ENCODE peak calls at places on chromosomes 12 and 14, in four cellular contexts. A, R, X and B are unnamed samples.

GRCh38 chr12:106601031-106601430 is 18.2 kb downstream of the RFX4 start:
- DNase-seq in A (no peak), R (no peak), X (no peak), B (no peak)

GRCh38 chr12:26523708-26524150 is 309.3 kb downstream of the ITPR2 start:
- DNase-seq in A (peak; percentile 91), R (peak; percentile 93), X (peak; percentile 92), B (peak; percentile 98)

GRCh38 chr12:81086342-81086741 is 8.5 kb downstream of the ACSS3 start:
- DNase-seq in A (no peak), R (no peak), X (peak; percentile 28), B (no peak)

GRCh38 chr12:27060740-27061139 is 21.6 kb downstream of the C12orf71 start:
- DNase-seq in A (no peak), R (peak; percentile 21), X (no peak), B (peak; percentile 69)

GRCh38 chr12:6182279-6182898 is 17.8 kb upstream of the CD9 start:
- DNase-seq in A (peak; percentile 79), R (peak; percentile 68), X (peak; percentile 78), B (peak; percentile 84)

GRCh38 chr14:38357557-38357956 is 101.7 kb upstream of the CLEC14A start:
- DNase-seq in A (no peak), R (peak; percentile 92), X (no peak), B (peak; percentile 91)

GRCh38 chr12:108306014-108306501 is 33.1 kb downstream of the CMKLR1 start:
- DNase-seq in A (no peak), R (peak; percentile 15), X (peak; percentile 35), B (no peak)

GRCh38 chr14:91273273-91273884 is 28.9 kb upstream of the GPR68 start:
- DNase-seq in A (no peak), R (no peak), X (no peak), B (no peak)

GRCh38 chr12:70719672-70720420 is 82.6 kb upstream of the PTPRB start:
- DNase-seq in A (peak; percentile 34), R (peak; percentile 36), X (peak; percentile 71), B (peak; percentile 65)

GRCh38 chr12:18468521-18469075 is 207.3 kb downstream of the PIK3C2G start:
- DNase-seq in A (no peak), R (peak; percentile 76), X (no peak), B (no peak)

GRCh38 chr14:23110579-23111375 is 6.0 kb upstream of the CIROP start:
- DNase-seq in A (no peak), R (no peak), X (no peak), B (no peak)

GRCh38 chr14:31030406-31030805 is 4.2 kb upstream of the STRN3 start:
- DNase-seq in A (no peak), R (no peak), X (no peak), B (no peak)

GRCh38 chr14:31026395-31027096 is 367 bp upstream of the STRN3 start:
- DNase-seq in A (peak; percentile 97), R (peak; percentile 97), X (peak; percentile 98), B (peak; percentile 97)

GRCh38 chr14:31026076-31026394 is at the start of gene STRN3:
- DNase-seq in A (no peak), R (no peak), X (no peak), B (no peak)

GRCh38 chr14:31027847-31028246 is 1.7 kb upstream of the STRN3 start:
- DNase-seq in A (no peak), R (no peak), X (no peak), B (no peak)

GRCh38 chr14:31029016-31029970 is 3.1 kb upstream of the STRN3 start:
- DNase-seq in A (no peak), R (no peak), X (no peak), B (no peak)
- H3K4me1 ChIP-seq in A (peaks cover 11% of the 10 kb centered on the region), R (no peaks in the 10 kb centered on the region), X (peaks cover 6% of the 10 kb centered on the region), B (peaks cover 2% of the 10 kb centered on the region)

GRCh38 chr12:122244565-122245371 is 18.9 kb upstream of the DIABLO start:
- DNase-seq in A (no peak), R (no peak), X (no peak), B (no peak)
- H3K36me3 ChIP-seq in A (peaks cover 84% of the 10 kb centered on the region), R (peaks cover 14% of the 10 kb centered on the region), X (no peaks in the 10 kb centered on the region), B (peaks cover 14% of the 10 kb centered on the region)

GRCh38 chr14:99589651-99590530 is 14.1 kb downstream of the CCDC85C start:
- DNase-seq in A (no peak), R (no peak), X (no peak), B (no peak)
- H3K4me1 ChIP-seq in A (peaks cover 51% of the 10 kb centered on the region), R (peaks cover 42% of the 10 kb centered on the region), X (peaks cover 32% of the 10 kb centered on the region), B (peaks cover 34% of the 10 kb centered on the region)

DNA sequence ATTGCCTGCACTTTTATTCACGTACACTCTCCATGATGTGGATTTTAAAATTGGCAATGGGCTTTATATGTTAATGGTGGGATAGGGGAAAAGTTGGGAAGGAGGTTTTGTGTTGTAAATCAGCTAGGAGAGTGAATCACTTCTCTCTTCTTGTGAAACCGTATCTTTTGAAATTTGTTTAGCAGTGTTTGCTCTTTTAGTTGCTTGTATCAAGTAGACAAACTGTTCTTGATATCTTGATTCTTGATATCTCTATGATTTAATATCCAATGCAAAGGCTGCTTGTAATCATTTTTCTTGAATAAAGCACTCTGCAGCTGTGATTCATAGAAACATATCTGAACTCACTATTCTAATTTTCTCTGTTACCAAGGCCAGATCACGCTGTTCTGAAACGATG is 615.1 kb downstream of the CCER1 start:
- DNase-seq in A (no peak), R (no peak), X (no peak), B (no peak)
- H3K36me3 ChIP-seq in A (no peaks in the 10 kb centered on the region), R (no peaks in the 10 kb centered on the region), X (no peaks in the 10 kb centered on the region), B (no peaks in the 10 kb centered on the region)

GRCh38 chr12:121203482-121203881 is 6.4 kb upstream of the P2RX4 start:
- DNase-seq in A (no peak), R (no peak), X (no peak), B (no peak)
- H3K4me1 ChIP-seq in A (no peaks in the 10 kb centered on the region), R (peaks cover 2% of the 10 kb centered on the region), X (peaks cover 4% of the 10 kb centered on the region), B (no peaks in the 10 kb centered on the region)

DNA sequence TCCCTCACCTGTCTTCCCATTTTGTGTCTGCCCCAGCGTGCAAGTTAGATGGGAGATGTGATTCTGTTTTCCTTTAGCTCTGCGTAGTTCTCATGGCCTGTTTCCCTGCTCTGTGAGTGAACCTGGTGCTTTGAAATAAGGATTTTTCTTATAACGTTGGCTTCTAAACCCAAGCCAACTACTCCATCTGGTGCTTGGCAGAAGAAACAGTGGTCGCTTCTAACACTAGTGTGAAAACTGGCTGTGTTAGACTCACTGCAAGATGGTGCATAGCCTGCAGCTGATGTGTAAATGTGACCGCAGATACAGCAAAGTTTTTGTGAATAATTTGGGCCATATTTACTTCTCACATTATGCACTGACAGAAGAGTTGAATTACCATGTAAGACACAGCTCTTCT is 12.2 kb downstream of the GTF2H3 start:
- DNase-seq in A (no peak), R (no peak), X (no peak), B (no peak)
- H3K36me3 ChIP-seq in A (peaks cover 86% of the 10 kb centered on the region), R (peaks cover 41% of the 10 kb centered on the region), X (no peaks in the 10 kb centered on the region), B (peaks cover 19% of the 10 kb centered on the region)

GRCh38 chr14:24369463-24369862 is 1.5 kb downstream of the NFATC4 start:
- DNase-seq in A (no peak), R (no peak), X (no peak), B (no peak)
- H3K4me1 ChIP-seq in A (peaks cover 29% of the 10 kb centered on the region), R (peaks cover 12% of the 10 kb centered on the region), X (peaks cover 7% of the 10 kb centered on the region), B (peaks cover 5% of the 10 kb centered on the region)

GRCh38 chr12:104938371-104938770 is 19.7 kb downstream of the SLC41A2 start:
- DNase-seq in A (no peak), R (peak; percentile 30), X (no peak), B (no peak)
- H3K36me3 ChIP-seq in A (no peaks in the 10 kb centered on the region), R (no peaks in the 10 kb centered on the region), X (no peaks in the 10 kb centered on the region), B (no peaks in the 10 kb centered on the region)

DNA sequence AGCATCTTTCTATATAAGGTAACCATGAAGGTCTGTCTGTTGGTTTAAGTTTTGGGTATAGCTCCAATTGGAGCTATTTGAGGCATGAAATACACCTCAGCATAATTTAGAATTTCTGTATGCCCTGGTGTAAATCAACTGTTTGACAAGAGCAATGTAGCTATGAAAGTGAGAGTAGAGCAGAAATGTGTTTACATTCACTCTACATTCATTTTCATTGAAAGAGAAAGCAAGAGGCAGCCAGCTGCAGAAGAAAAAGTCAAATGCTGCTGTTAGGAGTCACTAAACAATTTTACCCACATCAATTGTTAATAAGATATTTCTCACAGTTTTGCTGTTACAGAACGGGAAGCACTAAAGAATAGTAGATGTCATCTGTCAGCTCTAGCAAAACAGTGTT is 252.5 kb downstream of the SLC6A15 start:
- DNase-seq in A (no peak), R (no peak), X (no peak), B (no peak)
- H3K4me1 ChIP-seq in A (no peaks in the 10 kb centered on the region), R (no peaks in the 10 kb centered on the region), X (no peaks in the 10 kb centered on the region), B (peaks cover 36% of the 10 kb centered on the region)

GRCh38 chr14:77278461-77279230 is 7.6 kb upstream of the NGB start:
- DNase-seq in A (no peak), R (no peak), X (no peak), B (no peak)

GRCh38 chr14:77284066-77284855 is 13.3 kb upstream of the NGB start:
- DNase-seq in A (no peak), R (no peak), X (no peak), B (no peak)

GRCh38 chr14:77286554-77286953 is 15.5 kb upstream of the NGB start:
- DNase-seq in A (no peak), R (no peak), X (no peak), B (no peak)

GRCh38 chr14:77279719-77280118 is 8.7 kb upstream of the NGB start:
- DNase-seq in A (no peak), R (no peak), X (no peak), B (no peak)

GRCh38 chr14:77281852-77282251 is 10.8 kb upstream of the NGB start:
- DNase-seq in A (no peak), R (no peak), X (no peak), B (no peak)
- H3K36me3 ChIP-seq in A (peaks cover 97% of the 10 kb centered on the region), R (peaks cover 26% of the 10 kb centered on the region), X (no peaks in the 10 kb centered on the region), B (peaks cover 38% of the 10 kb centered on the region)